ENCODE peak calls at places on chromosome 22, in six cellular contexts. E, N, B, R, O and H are unnamed samples.

GRCh38 chr22:46971141-46971775 is 208.8 kb downstream of the TBC1D22A start:
- DNase-seq in B (no peak), N (no peak), O (peak), E (no peak), R (no peak), H (no peak)

GRCh38 chr22:35555351-35555915 is 14.8 kb downstream of the RASD2 start:
- DNase-seq in N (peak), B (no peak), R (no peak), O (no peak), E (no peak), H (peak)

GRCh38 chr22:46963672-46964545 is 201.5 kb downstream of the TBC1D22A start:
- DNase-seq in B (no peak), E (no peak), N (no peak), R (no peak), O (no peak), H (no peak)

GRCh38 chr22:23008887-23009286 is 61.4 kb upstream of the GNAZ start:
- DNase-seq in O (no peak), N (no peak), R (no peak), B (no peak), E (no peak), H (no peak)

GRCh38 chr22:27991586-27992293 is 72.7 kb upstream of the PITPNB start:
- DNase-seq in B (no peak), E (no peak), N (no peak), O (no peak), R (no peak), H (no peak)

GRCh38 chr22:43828711-43829447 is 16.8 kb upstream of the EFCAB6 start:
- DNase-seq in O (peak), B (no peak), N (peak), R (no peak), E (no peak), H (peak)

GRCh38 chr22:17552737-17553136 is 10.6 kb upstream of the SLC25A18 start:
- DNase-seq in B (no peak), R (no peak), N (no peak), E (no peak), O (no peak), H (no peak)

GRCh38 chr22:46969491-46969890 is 207.0 kb downstream of the TBC1D22A start:
- DNase-seq in R (no peak), N (no peak), E (no peak), O (no peak), B (no peak), H (no peak)

GRCh38 chr22:39559456-39560105 is 11.0 kb upstream of the CACNA1I start:
- DNase-seq in R (no peak), O (no peak), E (peak), N (peak), B (no peak), H (peak)

GRCh38 chr22:20582520-20583361 is 75.3 kb downstream of the MED15 start:
- DNase-seq in E (no peak), B (no peak), O (no peak), N (no peak), R (no peak), H (no peak)

GRCh38 chr22:39625554-39626537 is 55.3 kb downstream of the CACNA1I start:
- DNase-seq in N (no peak), O (no peak), B (peak), R (no peak), E (no peak), H (no peak)

GRCh38 chr22:48464246-48464645 is 1363.4 kb downstream of the BRD1 start:
- DNase-seq in E (no peak), B (no peak), O (no peak), N (no peak), R (no peak), H (no peak)

GRCh38 chr22:19522190-19522880 is 1.9 kb downstream of the CLDN5 start:
- DNase-seq in R (no peak), O (no peak), E (no peak), B (no peak), N (no peak), H (no peak)

GRCh38 chr22:24225044-24225601 is 19.8 kb downstream of the GGT5 start:
- DNase-seq in N (no peak), E (no peak), O (no peak), R (no peak), B (no peak), H (no peak)

GRCh38 chr22:21917206-21917958 is 35.3 kb downstream of the PPM1F start:
- DNase-seq in N (peak), B (no peak), R (no peak), E (no peak), O (peak), H (no peak)

GRCh38 chr22:22072169-22072836 is 89.7 kb upstream of the TOP3B start:
- DNase-seq in O (no peak), B (no peak), E (no peak), R (no peak), N (no peak), H (no peak)

GRCh38 chr22:24024354-24024753 is 13.2 kb downstream of the CABIN1 start:
- DNase-seq in B (no peak), R (no peak), O (no peak), N (no peak), E (no peak), H (no peak)

GRCh38 chr22:24185501-24186351 is 4.4 kb downstream of the SUSD2 start:
- DNase-seq in E (no peak), R (no peak), N (no peak), B (no peak), O (no peak), H (no peak)

GRCh38 chr22:35299217-35299716 is 427 bp upstream of the TOM1 start:
- DNase-seq in R (no peak), B (no peak), E (no peak), N (peak), O (peak), H (peak)

GRCh38 chr22:45008853-45009751 is 703 bp downstream of the PHF21B start:
- DNase-seq in N (peak), O (no peak), E (no peak), B (peak), R (no peak), H (no peak)

GRCh38 chr22:39665661-39666431 is 95.3 kb downstream of the CACNA1I start:
- DNase-seq in R (no peak), E (no peak), N (no peak), B (no peak), O (no peak), H (no peak)

GRCh38 chr22:42399315-42400271 is 32.6 kb downstream of the NFAM1 start:
- DNase-seq in O (no peak), N (peak), B (peak), E (no peak), R (no peak), H (no peak)

GRCh38 chr22:42397332-42398246 is 34.6 kb downstream of the NFAM1 start:
- DNase-seq in N (no peak), R (no peak), O (no peak), E (no peak), B (no peak), H (no peak)

GRCh38 chr22:42400811-42401547 is 31.2 kb downstream of the NFAM1 start:
- DNase-seq in N (no peak), B (no peak), O (no peak), E (no peak), R (no peak), H (no peak)

GRCh38 chr22:42401562-42402334 is 30.5 kb downstream of the NFAM1 start:
- DNase-seq in R (no peak), N (no peak), B (no peak), E (peak), O (no peak), H (no peak)

DNA sequence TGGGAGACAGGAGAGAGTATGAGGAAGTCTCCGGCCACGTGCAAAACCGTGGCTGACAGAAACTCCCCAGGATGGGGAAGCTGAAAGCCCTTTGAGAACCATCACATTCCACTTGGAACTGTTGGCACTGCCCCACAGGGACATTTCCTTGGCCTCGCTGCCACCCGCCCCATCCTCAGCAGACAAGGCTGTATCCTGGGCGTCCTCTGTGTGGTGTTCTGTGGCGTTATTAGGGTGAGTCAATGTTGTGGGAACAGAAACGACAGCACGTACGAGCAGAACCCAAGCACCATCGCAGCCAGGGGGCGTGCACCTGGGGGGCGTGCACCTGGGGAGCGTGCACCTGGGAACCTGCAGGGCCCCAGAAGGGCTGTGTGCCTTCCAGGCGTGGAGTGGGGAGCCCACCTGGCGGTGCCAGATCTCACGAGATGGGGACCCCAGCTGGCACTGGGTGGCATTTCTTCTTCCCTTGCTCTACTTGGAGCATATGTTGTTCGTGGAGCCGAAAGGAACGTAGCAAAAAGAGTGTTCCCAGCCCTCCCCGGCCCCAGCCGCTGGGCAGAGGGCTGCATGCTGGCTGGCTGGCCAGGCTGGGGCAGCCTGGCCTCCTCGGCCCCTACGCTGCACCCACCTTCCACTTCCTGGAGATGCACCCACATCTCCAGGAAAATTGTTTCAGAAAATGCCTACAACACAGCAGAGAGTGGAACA is 35.4 kb downstream of the NFAM1 start:
- DNase-seq in R (no peak), N (no peak), O (no peak), E (no peak), B (no peak), H (no peak)
- H3K4me3 ChIP-seq in R (no peak), N (no peak), O (no peak), E (no peak), B (no peak), H (no peak)

GRCh38 chr22:31577711-31578110 is 81.4 kb downstream of the SFI1 start:
- DNase-seq in N (no peak), R (no peak), E (no peak), B (no peak), O (no peak), H (no peak)

GRCh38 chr22:31575190-31575589 is 78.9 kb downstream of the SFI1 start:
- DNase-seq in E (no peak), N (no peak), R (no peak), B (no peak), O (no peak), H (no peak)

GRCh38 chr22:31579835-31580242 is 82.2 kb downstream of the PISD start:
- DNase-seq in B (no peak), E (no peak), N (no peak), O (no peak), R (no peak), H (no peak)

GRCh38 chr22:31574015-31574670 is 77.8 kb downstream of the SFI1 start:
- DNase-seq in E (no peak), B (no peak), R (no peak), O (no peak), N (no peak), H (no peak)

DNA sequence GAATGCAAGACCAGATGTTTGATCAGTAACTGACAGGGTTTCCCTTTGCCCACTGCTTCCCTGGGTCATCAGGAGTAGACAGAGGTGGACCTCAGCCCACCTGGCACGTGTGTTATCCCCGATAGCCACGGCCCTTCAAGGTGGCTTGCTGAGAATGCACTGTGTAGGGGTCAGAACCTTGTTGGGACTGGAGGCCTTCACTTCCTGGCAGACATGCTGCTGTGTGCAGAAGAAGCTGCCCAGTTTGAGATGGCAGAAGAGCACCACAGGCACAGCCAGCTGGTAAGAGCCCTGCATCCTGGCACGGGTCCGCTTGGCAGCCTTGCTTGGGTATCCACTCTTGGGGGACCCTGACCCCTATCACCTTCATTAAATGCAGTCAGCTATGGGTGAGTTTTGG is 81.8 kb downstream of the SFI1 start:
- DNase-seq in E (no peak), O (no peak), N (no peak), R (no peak), B (no peak), H (no peak)
- H3K4me3 ChIP-seq in E (no peak), O (no peak), N (no peak), R (no peak), B (no peak), H (no peak)

GRCh38 chr22:30584441-30584840 is 7.3 kb downstream of the PES1 start:
- DNase-seq in N (no peak), E (no peak), B (no peak), R (no peak), O (no peak), H (no peak)
- H3K4me3 ChIP-seq in N (no peak), E (no peak), B (no peak), R (no peak), O (no peak), H (no peak)

GRCh38 chr22:37638351-37639069 is 959 bp upstream of the SH3BP1 start:
- DNase-seq in N (no peak), B (no peak), E (no peak), O (no peak), R (no peak), H (no peak)
- H3K4me3 ChIP-seq in N (peak), B (no peak), E (no peak), O (peak), R (peak), H (no peak)

DNA sequence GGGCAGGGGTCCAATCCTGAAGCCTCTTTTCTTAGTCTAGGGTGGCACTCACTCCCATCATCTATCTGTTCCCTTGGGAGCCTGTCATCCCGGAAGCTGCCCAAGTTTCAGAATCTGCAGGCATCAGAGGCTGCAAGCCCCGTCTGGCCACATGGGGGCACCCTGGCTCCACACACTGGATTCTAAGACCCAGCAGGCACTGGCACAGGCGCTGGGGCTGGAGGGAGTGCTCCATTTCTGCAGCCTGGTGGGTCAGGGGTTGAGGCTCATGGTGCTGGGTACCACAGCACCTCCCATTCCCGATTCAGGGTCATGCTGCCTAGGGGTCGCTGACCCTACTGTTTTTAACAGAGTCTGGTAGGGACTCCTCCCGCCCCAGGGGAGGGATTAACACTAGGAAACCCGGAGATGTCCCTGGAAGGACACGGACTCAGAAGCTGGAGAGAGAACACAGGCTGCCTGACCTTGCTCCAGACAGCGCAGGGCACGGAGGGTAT is 243.9 kb upstream of the SYN3 start:
- DNase-seq in N (peak), O (peak), B (peak), R (peak), E (peak), H (peak)
- H3K4me3 ChIP-seq in N (no peak), O (no peak), B (no peak), R (no peak), E (no peak), H (peak)